ENCODE peak calls at places on chromosomes 4 and X, in five cellular contexts. Y, T, N, G and X are unnamed samples.

GRCh38 chr4:165331823-165332222 is 4.4 kb downstream of the MSMO1 start:
- DNase-seq in Y (no peak), T (no peak), N (no peak), G (no peak), X (no peak)

GRCh38 chrX:101958139-101958538 is 26.3 kb upstream of the ZMAT1 start:
- DNase-seq in Y (no peak), T (no peak), N (no peak), G (no peak), X (no peak)

GRCh38 chr4:26782830-26783202 is 77.8 kb upstream of the STIM2 start:
- DNase-seq in Y (no peak), T (no peak), N (no peak), G (no peak), X (no peak)

GRCh38 chr4:74624351-74625151 is 169.8 kb downstream of the BTC start:
- DNase-seq in Y (no peak), T (peak), N (no peak), G (no peak), X (no peak)

GRCh38 chr4:153267915-153268694 is 63.9 kb downstream of the TRIM2 start:
- DNase-seq in Y (no peak), T (no peak), N (no peak), G (no peak), X (no peak)

GRCh38 chrX:85630901-85631300 is 251.4 kb upstream of the POF1B start:
- DNase-seq in Y (no peak), T (no peak), N (no peak), G (no peak), X (no peak)

GRCh38 chr4:1029957-1030520 is 18.6 kb downstream of the FGFRL1 start:
- DNase-seq in Y (no peak), T (no peak), N (no peak), G (peak), X (no peak)

GRCh38 chr4:86184216-86184915 is 175.5 kb downstream of the MAPK10 start:
- DNase-seq in Y (no peak), T (no peak), N (no peak), G (no peak), X (no peak)

GRCh38 chrX:46551494-46552128 is 6.4 kb upstream of the ZNF674 start:
- DNase-seq in Y (no peak), T (no peak), N (no peak), G (peak), X (no peak)

GRCh38 chr4:123621072-123621705 is 224.6 kb downstream of the SPRY1 start:
- DNase-seq in Y (no peak), T (no peak), N (no peak), G (no peak), X (peak)

GRCh38 chrX:103063191-103063845 is 653 bp downstream of the BEX1 start:
- DNase-seq in Y (no peak), T (no peak), N (peak), G (peak), X (no peak)

GRCh38 chr4:112511294-112512118 is 4.5 kb downstream of the NEUROG2 start:
- DNase-seq in Y (no peak), T (no peak), N (peak), G (peak), X (no peak)

GRCh38 chr4:76892601-76893000 is 5.3 kb downstream of the SOWAHB start:
- DNase-seq in Y (no peak), T (no peak), N (no peak), G (no peak), X (no peak)

GRCh38 chr4:101230806-101231426 is 116.4 kb downstream of the PPP3CA start:
- DNase-seq in Y (no peak), T (no peak), N (no peak), G (no peak), X (no peak)

GRCh38 chr4:4227510-4228355 is 1.0 kb upstream of the OTOP1 start:
- DNase-seq in Y (no peak), T (no peak), N (no peak), G (peak), X (no peak)

GRCh38 chrX:41705680-41706374 is 17.1 kb downstream of the GPR34 start:
- DNase-seq in Y (no peak), T (no peak), N (no peak), G (no peak), X (no peak)

GRCh38 chr4:149223659-149224058 is 592.0 kb downstream of the IQCM start:
- DNase-seq in Y (no peak), T (no peak), N (no peak), G (no peak), X (no peak)

GRCh38 chr4:37802068-37802666 is 24.3 kb upstream of the PGM2 start:
- DNase-seq in Y (no peak), T (peak), N (peak), G (peak), X (peak)

GRCh38 chr4:161522031-161522430 is 641.8 kb downstream of the FSTL5 start:
- DNase-seq in Y (no peak), T (no peak), N (no peak), G (no peak), X (no peak)

GRCh38 chr4:96175871-96176270 is 336.0 kb downstream of the PDHA2 start:
- DNase-seq in Y (no peak), T (no peak), N (no peak), G (no peak), X (no peak)

GRCh38 chr4:185504098-185505047 is 30.9 kb downstream of the PDLIM3 start:
- DNase-seq in Y (no peak), T (no peak), N (no peak), G (no peak), X (peak)

GRCh38 chr4:88698539-88698938 is 910 bp upstream of the NAP1L5 start:
- DNase-seq in Y (no peak), T (no peak), N (no peak), G (peak), X (no peak)

GRCh38 chr4:83114576-83114975 is at the start of gene PLAC8:
- DNase-seq in Y (no peak), T (no peak), N (no peak), G (no peak), X (no peak)

GRCh38 chr4:156290811-156291210 is 337.1 kb upstream of the CTSO start:
- DNase-seq in Y (no peak), T (no peak), N (no peak), G (no peak), X (no peak)

GRCh38 chr4:138677651-138678202 is 337.9 kb upstream of the NOCT start:
- DNase-seq in Y (no peak), T (no peak), N (no peak), G (no peak), X (no peak)

GRCh38 chr4:157977086-157977485 is 195.7 kb downstream of the GASK1B start:
- DNase-seq in Y (no peak), T (peak), N (no peak), G (no peak), X (no peak)

GRCh38 chr4:122914292-122914904 is 8.0 kb downstream of the NUDT6 start:
- DNase-seq in Y (no peak), T (no peak), N (no peak), G (no peak), X (no peak)

GRCh38 chrX:112067601-112068000 is 15.0 kb downstream of the TRPC5 start:
- DNase-seq in Y (no peak), T (no peak), N (no peak), G (no peak), X (no peak)